ENCODE peak calls at places on chromosome 22, in seven cellular contexts. One of them, this sample, is unnamed.

GRCh38 chr22:31093956-31094622 is 13.0 kb downstream of the SMTN start:
- DNase-seq in trophoblast cell: no peak
- DNase-seq in IMR-90: no peak
- DNase-seq in mesenchymal stem cell: no peak
- DNase-seq in H9: no peak
- DNase-seq in H1: no peak
- DNase-seq in neuronal stem cell: no peak
- DNase-seq in this sample: no peak

GRCh38 chr22:43255299-43255698 is 68.4 kb upstream of the TTLL12 start:
- DNase-seq in neuronal stem cell: no peak
- DNase-seq in trophoblast cell: no peak
- DNase-seq in H1: no peak
- DNase-seq in H9: no peak
- DNase-seq in mesenchymal stem cell: no peak
- DNase-seq in IMR-90: no peak
- DNase-seq in this sample: no peak

GRCh38 chr22:28329582-28330073 is 350.0 kb downstream of the TTC28 start:
- DNase-seq in H9: no peak
- DNase-seq in mesenchymal stem cell: peak
- DNase-seq in H1: no peak
- DNase-seq in neuronal stem cell: no peak
- DNase-seq in trophoblast cell: peak
- DNase-seq in IMR-90: peak
- DNase-seq in this sample: no peak

GRCh38 chr22:32389685-32390084 is 22.4 kb downstream of the RTCB start:
- DNase-seq in H9: no peak
- DNase-seq in IMR-90: peak
- DNase-seq in H1: peak
- DNase-seq in mesenchymal stem cell: peak
- DNase-seq in neuronal stem cell: no peak
- DNase-seq in trophoblast cell: peak
- DNase-seq in this sample: peak

GRCh38 chr22:50252081-50253045 is 1.3 kb upstream of the HDAC10 start:
- DNase-seq in neuronal stem cell: peak
- DNase-seq in H9: peak
- DNase-seq in H1: peak
- DNase-seq in mesenchymal stem cell: peak
- DNase-seq in IMR-90: peak
- DNase-seq in trophoblast cell: peak
- DNase-seq in this sample: peak

GRCh38 chr22:43289976-43290663 is 53.1 kb downstream of the SCUBE1 start:
- DNase-seq in H9: no peak
- DNase-seq in trophoblast cell: no peak
- DNase-seq in neuronal stem cell: no peak
- DNase-seq in H1: no peak
- DNase-seq in mesenchymal stem cell: peak
- DNase-seq in IMR-90: peak
- DNase-seq in this sample: no peak

GRCh38 chr22:50040717-50041116 is 17.4 kb downstream of the TTLL8 start:
- DNase-seq in neuronal stem cell: no peak
- DNase-seq in IMR-90: no peak
- DNase-seq in mesenchymal stem cell: no peak
- DNase-seq in trophoblast cell: no peak
- DNase-seq in H9: no peak
- DNase-seq in H1: no peak
- DNase-seq in this sample: no peak

GRCh38 chr22:32752326-32752725 is 49.2 kb upstream of the TIMP3 start:
- DNase-seq in H1: no peak
- DNase-seq in H9: no peak
- DNase-seq in trophoblast cell: no peak
- DNase-seq in neuronal stem cell: no peak
- DNase-seq in mesenchymal stem cell: no peak
- DNase-seq in IMR-90: peak
- DNase-seq in this sample: no peak

GRCh38 chr22:29306175-29306829 is at the start of gene GAS2L1:
- DNase-seq in H9: peak
- DNase-seq in H1: peak
- DNase-seq in neuronal stem cell: peak
- DNase-seq in IMR-90: peak
- DNase-seq in mesenchymal stem cell: peak
- DNase-seq in trophoblast cell: peak
- DNase-seq in this sample: peak

GRCh38 chr22:28736296-28737155 is 5.1 kb downstream of the CHEK2 start:
- DNase-seq in IMR-90: no peak
- DNase-seq in mesenchymal stem cell: no peak
- DNase-seq in H1: no peak
- DNase-seq in neuronal stem cell: no peak
- DNase-seq in trophoblast cell: no peak
- DNase-seq in H9: peak
- DNase-seq in this sample: peak

GRCh38 chr22:49810363-49811013 is 17.2 kb downstream of the BRD1 start:
- DNase-seq in mesenchymal stem cell: peak
- DNase-seq in H9: no peak
- DNase-seq in H1: no peak
- DNase-seq in neuronal stem cell: no peak
- DNase-seq in trophoblast cell: no peak
- DNase-seq in IMR-90: peak
- DNase-seq in this sample: no peak

GRCh38 chr22:49934144-49934890 is 15.9 kb downstream of the CRELD2 start:
- DNase-seq in neuronal stem cell: no peak
- DNase-seq in trophoblast cell: no peak
- DNase-seq in mesenchymal stem cell: peak
- DNase-seq in IMR-90: peak
- DNase-seq in H1: no peak
- DNase-seq in H9: no peak
- DNase-seq in this sample: no peak

GRCh38 chr22:38700271-38700788 is 413 bp downstream of the JOSD1 start:
- DNase-seq in neuronal stem cell: no peak
- DNase-seq in mesenchymal stem cell: peak
- DNase-seq in trophoblast cell: peak
- DNase-seq in H1: no peak
- DNase-seq in IMR-90: no peak
- DNase-seq in H9: no peak
- DNase-seq in this sample: peak

GRCh38 chr22:41966607-41967240 is 2.5 kb upstream of the SEPTIN3 start:
- DNase-seq in H9: peak
- DNase-seq in neuronal stem cell: no peak
- DNase-seq in IMR-90: peak
- DNase-seq in H1: peak
- DNase-seq in mesenchymal stem cell: peak
- DNase-seq in trophoblast cell: peak
- DNase-seq in this sample: peak

GRCh38 chr22:17910561-17911311 is 113.6 kb downstream of the MICAL3 start:
- DNase-seq in trophoblast cell: peak
- DNase-seq in neuronal stem cell: no peak
- DNase-seq in H9: peak
- DNase-seq in mesenchymal stem cell: peak
- DNase-seq in H1: peak
- DNase-seq in IMR-90: peak
- DNase-seq in this sample: peak

GRCh38 chr22:30459206-30460052 is 12.4 kb downstream of the SEC14L3 start:
- DNase-seq in H9: no peak
- DNase-seq in mesenchymal stem cell: peak
- DNase-seq in trophoblast cell: no peak
- DNase-seq in H1: peak
- DNase-seq in IMR-90: peak
- DNase-seq in neuronal stem cell: peak
- DNase-seq in this sample: no peak

GRCh38 chr22:46788426-46789168 is 26.1 kb downstream of the TBC1D22A start:
- DNase-seq in neuronal stem cell: no peak
- DNase-seq in IMR-90: no peak
- DNase-seq in trophoblast cell: no peak
- DNase-seq in H1: no peak
- DNase-seq in H9: no peak
- DNase-seq in mesenchymal stem cell: no peak
- DNase-seq in this sample: no peak

GRCh38 chr22:33561149-33561807 is 359.0 kb downstream of the LARGE1 start:
- DNase-seq in H9: no peak
- DNase-seq in IMR-90: no peak
- DNase-seq in mesenchymal stem cell: no peak
- DNase-seq in neuronal stem cell: no peak
- DNase-seq in H1: no peak
- DNase-seq in trophoblast cell: no peak
- DNase-seq in this sample: no peak

GRCh38 chr22:18952022-18952421 is 15.9 kb upstream of the PRODH start:
- DNase-seq in H1: no peak
- DNase-seq in neuronal stem cell: no peak
- DNase-seq in trophoblast cell: no peak
- DNase-seq in mesenchymal stem cell: no peak
- DNase-seq in H9: no peak
- DNase-seq in IMR-90: no peak
- DNase-seq in this sample: no peak

GRCh38 chr22:50167689-50168489 is 2.6 kb upstream of the PANX2 start:
- DNase-seq in trophoblast cell: no peak
- DNase-seq in H1: no peak
- DNase-seq in mesenchymal stem cell: no peak
- DNase-seq in neuronal stem cell: no peak
- DNase-seq in H9: no peak
- DNase-seq in IMR-90: no peak
- DNase-seq in this sample: no peak

GRCh38 chr22:45975266-45976161 is 1.4 kb downstream of the WNT7B start:
- DNase-seq in neuronal stem cell: no peak
- DNase-seq in mesenchymal stem cell: no peak
- DNase-seq in IMR-90: no peak
- DNase-seq in H1: no peak
- DNase-seq in trophoblast cell: peak
- DNase-seq in H9: no peak
- DNase-seq in this sample: peak

GRCh38 chr22:50016988-50017700 is 4.6 kb upstream of the IL17REL start:
- DNase-seq in neuronal stem cell: no peak
- DNase-seq in H9: no peak
- DNase-seq in H1: no peak
- DNase-seq in mesenchymal stem cell: no peak
- DNase-seq in IMR-90: no peak
- DNase-seq in trophoblast cell: no peak
- DNase-seq in this sample: no peak

GRCh38 chr22:32543020-32543357 is 68.4 kb downstream of the FBXO7 start:
- DNase-seq in neuronal stem cell: no peak
- DNase-seq in mesenchymal stem cell: no peak
- DNase-seq in H1: no peak
- DNase-seq in IMR-90: no peak
- DNase-seq in H9: no peak
- DNase-seq in trophoblast cell: no peak
- DNase-seq in this sample: no peak

GRCh38 chr22:43171019-43171491 is 15.9 kb downstream of the TTLL12 start:
- DNase-seq in H9: no peak
- DNase-seq in mesenchymal stem cell: no peak
- DNase-seq in neuronal stem cell: no peak
- DNase-seq in trophoblast cell: no peak
- DNase-seq in H1: no peak
- DNase-seq in IMR-90: no peak
- DNase-seq in this sample: no peak

GRCh38 chr22:35956850-35957249 is 71.8 kb downstream of the RBFOX2 start:
- DNase-seq in H9: no peak
- DNase-seq in trophoblast cell: no peak
- DNase-seq in H1: no peak
- DNase-seq in neuronal stem cell: no peak
- DNase-seq in IMR-90: no peak
- DNase-seq in mesenchymal stem cell: no peak
- DNase-seq in this sample: no peak

GRCh38 chr22:46845281-46846153 is 83.1 kb downstream of the TBC1D22A start:
- DNase-seq in H9: no peak
- DNase-seq in mesenchymal stem cell: peak
- DNase-seq in trophoblast cell: no peak
- DNase-seq in H1: no peak
- DNase-seq in IMR-90: peak
- DNase-seq in neuronal stem cell: no peak
- DNase-seq in this sample: no peak

GRCh38 chr22:18966748-18967147 is 30.7 kb upstream of the PRODH start:
- DNase-seq in neuronal stem cell: no peak
- DNase-seq in H1: no peak
- DNase-seq in mesenchymal stem cell: no peak
- DNase-seq in IMR-90: no peak
- DNase-seq in trophoblast cell: no peak
- DNase-seq in H9: no peak
- DNase-seq in this sample: no peak

GRCh38 chr22:36334081-36334831 is 53.5 kb downstream of the MYH9 start:
- DNase-seq in IMR-90: no peak
- DNase-seq in mesenchymal stem cell: peak
- DNase-seq in neuronal stem cell: no peak
- DNase-seq in H1: no peak
- DNase-seq in H9: peak
- DNase-seq in trophoblast cell: peak
- DNase-seq in this sample: peak

GRCh38 chr22:32255726-32256125 is 579 bp upstream of the SLC5A4 start:
- DNase-seq in trophoblast cell: no peak
- DNase-seq in neuronal stem cell: no peak
- DNase-seq in H1: no peak
- DNase-seq in mesenchymal stem cell: no peak
- DNase-seq in IMR-90: no peak
- DNase-seq in H9: no peak
- DNase-seq in this sample: no peak

GRCh38 chr22:19825904-19826618 is 28.6 kb downstream of the GNB1L start:
- DNase-seq in trophoblast cell: no peak
- DNase-seq in mesenchymal stem cell: no peak
- DNase-seq in H1: no peak
- DNase-seq in IMR-90: no peak
- DNase-seq in neuronal stem cell: no peak
- DNase-seq in H9: no peak
- DNase-seq in this sample: no peak

GRCh38 chr22:21745948-21746347 is 10.4 kb upstream of the YPEL1 start:
- DNase-seq in H9: no peak
- DNase-seq in trophoblast cell: no peak
- DNase-seq in neuronal stem cell: no peak
- DNase-seq in H1: no peak
- DNase-seq in mesenchymal stem cell: no peak
- DNase-seq in IMR-90: no peak
- DNase-seq in this sample: no peak
- H2AK5ac ChIP-seq in H9: no peak
- H2AK5ac ChIP-seq in trophoblast cell: no peak
- H2AK5ac ChIP-seq in neuronal stem cell: no peak
- H2AK5ac ChIP-seq in H1: no peak
- H2AK5ac ChIP-seq in mesenchymal stem cell: no peak
- H2AK5ac ChIP-seq in IMR-90: peak
- H2AK5ac ChIP-seq in this sample: no peak

GRCh38 chr22:26994801-26995200 is 337.4 kb downstream of the MIAT start:
- DNase-seq in neuronal stem cell: no peak
- DNase-seq in IMR-90: no peak
- DNase-seq in mesenchymal stem cell: no peak
- DNase-seq in H1: no peak
- DNase-seq in H9: no peak
- DNase-seq in trophoblast cell: no peak
- DNase-seq in this sample: no peak
- H2AK5ac ChIP-seq in neuronal stem cell: no peak
- H2AK5ac ChIP-seq in IMR-90: no peak
- H2AK5ac ChIP-seq in mesenchymal stem cell: no peak
- H2AK5ac ChIP-seq in H1: no peak
- H2AK5ac ChIP-seq in H9: no peak
- H2AK5ac ChIP-seq in trophoblast cell: no peak
- H2AK5ac ChIP-seq in this sample: no peak

GRCh38 chr22:34688825-34689224 is 377.1 kb upstream of the ISX start:
- DNase-seq in IMR-90: no peak
- DNase-seq in trophoblast cell: no peak
- DNase-seq in H9: no peak
- DNase-seq in neuronal stem cell: no peak
- DNase-seq in H1: no peak
- DNase-seq in mesenchymal stem cell: no peak
- DNase-seq in this sample: peak
- H2AK5ac ChIP-seq in IMR-90: no peak
- H2AK5ac ChIP-seq in trophoblast cell: no peak
- H2AK5ac ChIP-seq in H9: no peak
- H2AK5ac ChIP-seq in neuronal stem cell: no peak
- H2AK5ac ChIP-seq in H1: no peak
- H2AK5ac ChIP-seq in mesenchymal stem cell: no peak
- H2AK5ac ChIP-seq in this sample: no peak

GRCh38 chr22:37564111-37564711 is 3.9 kb downstream of the CDC42EP1 start:
- DNase-seq in IMR-90: peak
- DNase-seq in neuronal stem cell: no peak
- DNase-seq in mesenchymal stem cell: peak
- DNase-seq in trophoblast cell: peak
- DNase-seq in H9: no peak
- DNase-seq in H1: no peak
- DNase-seq in this sample: no peak
- H2AK5ac ChIP-seq in IMR-90: peak
- H2AK5ac ChIP-seq in neuronal stem cell: no peak
- H2AK5ac ChIP-seq in mesenchymal stem cell: peak
- H2AK5ac ChIP-seq in trophoblast cell: peak
- H2AK5ac ChIP-seq in H9: no peak
- H2AK5ac ChIP-seq in H1: peak
- H2AK5ac ChIP-seq in this sample: no peak

This sample was measured in mesendoderm.